ENCODE peak calls at places on chromosomes 12 and 14, in eight cellular contexts. One of them, this sample, is unnamed.

GRCh38 chr12:45168976-45169375 is 46.9 kb upstream of the ANO6 start:
- DNase-seq in cardiac muscle cell: no peak
- DNase-seq in pons: no peak
- DNase-seq in hippocampal formation: no peak
- DNase-seq in RPMI7951: no peak
- DNase-seq in activated naive CD8-positive, alpha-beta T cell treated with anti-CD3 and anti-CD28 coated beads, Interleukin-2, amount 50 U/mL, for 24 hours: no peak
- DNase-seq in islet precursor cell: no peak
- DNase-seq in dorsolateral prefrontal cortex: no peak
- DNase-seq in this sample: no peak

GRCh38 chr14:23561873-23562821 is 5.4 kb downstream of the AP1G2 start:
- DNase-seq in cardiac muscle cell: no peak
- DNase-seq in hippocampal formation: no peak
- DNase-seq in RPMI7951: peak
- DNase-seq in islet precursor cell: no peak
- DNase-seq in dorsolateral prefrontal cortex: no peak
- DNase-seq in activated naive CD8-positive, alpha-beta T cell treated with anti-CD3 and anti-CD28 coated beads, Interleukin-2, amount 50 U/mL, for 24 hours: no peak
- DNase-seq in pons: no peak
- DNase-seq in this sample: no peak

GRCh38 chr12:114799574-114800487 is 115.9 kb upstream of the TBX3 start:
- DNase-seq in islet precursor cell: peak
- DNase-seq in dorsolateral prefrontal cortex: peak
- DNase-seq in RPMI7951: peak
- DNase-seq in activated naive CD8-positive, alpha-beta T cell treated with anti-CD3 and anti-CD28 coated beads, Interleukin-2, amount 50 U/mL, for 24 hours: no peak
- DNase-seq in pons: no peak
- DNase-seq in hippocampal formation: no peak
- DNase-seq in cardiac muscle cell: peak
- DNase-seq in this sample: no peak

GRCh38 chr14:77364146-77364545 is 12.7 kb downstream of the TMED8 start:
- DNase-seq in pons: no peak
- DNase-seq in islet precursor cell: no peak
- DNase-seq in activated naive CD8-positive, alpha-beta T cell treated with anti-CD3 and anti-CD28 coated beads, Interleukin-2, amount 50 U/mL, for 24 hours: no peak
- DNase-seq in RPMI7951: no peak
- DNase-seq in cardiac muscle cell: no peak
- DNase-seq in hippocampal formation: no peak
- DNase-seq in dorsolateral prefrontal cortex: no peak
- DNase-seq in this sample: no peak

GRCh38 chr12:108235231-108235959 is 103.7 kb downstream of the CMKLR1 start:
- DNase-seq in dorsolateral prefrontal cortex: no peak
- DNase-seq in cardiac muscle cell: no peak
- DNase-seq in pons: no peak
- DNase-seq in hippocampal formation: no peak
- DNase-seq in RPMI7951: no peak
- DNase-seq in islet precursor cell: no peak
- DNase-seq in activated naive CD8-positive, alpha-beta T cell treated with anti-CD3 and anti-CD28 coated beads, Interleukin-2, amount 50 U/mL, for 24 hours: no peak
- DNase-seq in this sample: no peak

GRCh38 chr14:44783899-44784298 is 177.8 kb downstream of the KLHL28 start:
- DNase-seq in pons: no peak
- DNase-seq in activated naive CD8-positive, alpha-beta T cell treated with anti-CD3 and anti-CD28 coated beads, Interleukin-2, amount 50 U/mL, for 24 hours: no peak
- DNase-seq in hippocampal formation: no peak
- DNase-seq in dorsolateral prefrontal cortex: no peak
- DNase-seq in RPMI7951: no peak
- DNase-seq in cardiac muscle cell: no peak
- DNase-seq in islet precursor cell: no peak
- DNase-seq in this sample: no peak

GRCh38 chr12:115023898-115024297 is 339.9 kb upstream of the TBX3 start:
- DNase-seq in RPMI7951: peak
- DNase-seq in hippocampal formation: no peak
- DNase-seq in islet precursor cell: no peak
- DNase-seq in dorsolateral prefrontal cortex: no peak
- DNase-seq in pons: no peak
- DNase-seq in activated naive CD8-positive, alpha-beta T cell treated with anti-CD3 and anti-CD28 coated beads, Interleukin-2, amount 50 U/mL, for 24 hours: no peak
- DNase-seq in cardiac muscle cell: no peak
- DNase-seq in this sample: no peak

GRCh38 chr12:121811434-121812319 is 7.9 kb downstream of the SETD1B start:
- DNase-seq in pons: no peak
- DNase-seq in activated naive CD8-positive, alpha-beta T cell treated with anti-CD3 and anti-CD28 coated beads, Interleukin-2, amount 50 U/mL, for 24 hours: peak
- DNase-seq in dorsolateral prefrontal cortex: no peak
- DNase-seq in islet precursor cell: peak
- DNase-seq in cardiac muscle cell: peak
- DNase-seq in hippocampal formation: no peak
- DNase-seq in RPMI7951: peak
- DNase-seq in this sample: peak

GRCh38 chr12:58529897-58530296 is 390.4 kb downstream of the LRIG3 start:
- DNase-seq in RPMI7951: peak
- DNase-seq in dorsolateral prefrontal cortex: no peak
- DNase-seq in hippocampal formation: no peak
- DNase-seq in islet precursor cell: no peak
- DNase-seq in activated naive CD8-positive, alpha-beta T cell treated with anti-CD3 and anti-CD28 coated beads, Interleukin-2, amount 50 U/mL, for 24 hours: no peak
- DNase-seq in pons: no peak
- DNase-seq in cardiac muscle cell: no peak
- DNase-seq in this sample: no peak

GRCh38 chr12:75177997-75178396 is 31.6 kb downstream of the KCNC2 start:
- DNase-seq in activated naive CD8-positive, alpha-beta T cell treated with anti-CD3 and anti-CD28 coated beads, Interleukin-2, amount 50 U/mL, for 24 hours: no peak
- DNase-seq in islet precursor cell: no peak
- DNase-seq in pons: no peak
- DNase-seq in cardiac muscle cell: no peak
- DNase-seq in hippocampal formation: no peak
- DNase-seq in RPMI7951: peak
- DNase-seq in dorsolateral prefrontal cortex: no peak
- DNase-seq in this sample: no peak

GRCh38 chr12:51784688-51785087 is 63.8 kb downstream of the FIGNL2 start:
- DNase-seq in dorsolateral prefrontal cortex: no peak
- DNase-seq in cardiac muscle cell: no peak
- DNase-seq in islet precursor cell: no peak
- DNase-seq in RPMI7951: no peak
- DNase-seq in pons: no peak
- DNase-seq in activated naive CD8-positive, alpha-beta T cell treated with anti-CD3 and anti-CD28 coated beads, Interleukin-2, amount 50 U/mL, for 24 hours: no peak
- DNase-seq in hippocampal formation: no peak
- DNase-seq in this sample: no peak

GRCh38 chr12:91577586-91578539 is 395.2 kb upstream of the DCN start:
- DNase-seq in islet precursor cell: no peak
- DNase-seq in activated naive CD8-positive, alpha-beta T cell treated with anti-CD3 and anti-CD28 coated beads, Interleukin-2, amount 50 U/mL, for 24 hours: no peak
- DNase-seq in dorsolateral prefrontal cortex: no peak
- DNase-seq in hippocampal formation: peak
- DNase-seq in pons: peak
- DNase-seq in cardiac muscle cell: peak
- DNase-seq in RPMI7951: peak
- DNase-seq in this sample: no peak

GRCh38 chr14:105853907-105854599 is 327.7 kb downstream of the TMEM121 start:
- DNase-seq in hippocampal formation: no peak
- DNase-seq in islet precursor cell: peak
- DNase-seq in cardiac muscle cell: no peak
- DNase-seq in dorsolateral prefrontal cortex: no peak
- DNase-seq in RPMI7951: no peak
- DNase-seq in activated naive CD8-positive, alpha-beta T cell treated with anti-CD3 and anti-CD28 coated beads, Interleukin-2, amount 50 U/mL, for 24 hours: no peak
- DNase-seq in pons: no peak
- DNase-seq in this sample: no peak

GRCh38 chr12:48765753-48766162 is 23.1 kb downstream of the ADCY6 start:
- DNase-seq in activated naive CD8-positive, alpha-beta T cell treated with anti-CD3 and anti-CD28 coated beads, Interleukin-2, amount 50 U/mL, for 24 hours: peak
- DNase-seq in islet precursor cell: no peak
- DNase-seq in cardiac muscle cell: no peak
- DNase-seq in dorsolateral prefrontal cortex: no peak
- DNase-seq in hippocampal formation: no peak
- DNase-seq in RPMI7951: peak
- DNase-seq in pons: no peak
- DNase-seq in this sample: no peak

GRCh38 chr12:100156731-100157426 is 14.2 kb upstream of the BLTP3B start:
- DNase-seq in dorsolateral prefrontal cortex: no peak
- DNase-seq in cardiac muscle cell: peak
- DNase-seq in hippocampal formation: no peak
- DNase-seq in pons: no peak
- DNase-seq in activated naive CD8-positive, alpha-beta T cell treated with anti-CD3 and anti-CD28 coated beads, Interleukin-2, amount 50 U/mL, for 24 hours: no peak
- DNase-seq in islet precursor cell: no peak
- DNase-seq in RPMI7951: no peak
- DNase-seq in this sample: no peak

GRCh38 chr14:99904506-99904905 is 111.3 kb downstream of the EML1 start:
- DNase-seq in RPMI7951: no peak
- DNase-seq in activated naive CD8-positive, alpha-beta T cell treated with anti-CD3 and anti-CD28 coated beads, Interleukin-2, amount 50 U/mL, for 24 hours: no peak
- DNase-seq in dorsolateral prefrontal cortex: no peak
- DNase-seq in islet precursor cell: no peak
- DNase-seq in pons: no peak
- DNase-seq in cardiac muscle cell: no peak
- DNase-seq in hippocampal formation: no peak
- DNase-seq in this sample: no peak

GRCh38 chr14:72606879-72607278 is 287.0 kb downstream of the DPF3 start:
- DNase-seq in hippocampal formation: no peak
- DNase-seq in islet precursor cell: no peak
- DNase-seq in pons: no peak
- DNase-seq in activated naive CD8-positive, alpha-beta T cell treated with anti-CD3 and anti-CD28 coated beads, Interleukin-2, amount 50 U/mL, for 24 hours: no peak
- DNase-seq in RPMI7951: no peak
- DNase-seq in dorsolateral prefrontal cortex: no peak
- DNase-seq in cardiac muscle cell: no peak
- DNase-seq in this sample: no peak

GRCh38 chr14:100350283-100350926 is 27.3 kb downstream of the SLC25A47 start:
- DNase-seq in cardiac muscle cell: no peak
- DNase-seq in dorsolateral prefrontal cortex: no peak
- DNase-seq in activated naive CD8-positive, alpha-beta T cell treated with anti-CD3 and anti-CD28 coated beads, Interleukin-2, amount 50 U/mL, for 24 hours: no peak
- DNase-seq in islet precursor cell: peak
- DNase-seq in hippocampal formation: no peak
- DNase-seq in pons: peak
- DNase-seq in RPMI7951: no peak
- DNase-seq in this sample: no peak

GRCh38 chr14:95318870-95319311 is 817 bp downstream of the CLMN start:
- DNase-seq in islet precursor cell: no peak
- DNase-seq in hippocampal formation: no peak
- DNase-seq in cardiac muscle cell: no peak
- DNase-seq in activated naive CD8-positive, alpha-beta T cell treated with anti-CD3 and anti-CD28 coated beads, Interleukin-2, amount 50 U/mL, for 24 hours: no peak
- DNase-seq in dorsolateral prefrontal cortex: no peak
- DNase-seq in RPMI7951: no peak
- DNase-seq in pons: no peak
- DNase-seq in this sample: no peak

GRCh38 chr14:95121911-95122696 is 35.2 kb downstream of the DICER1 start:
- DNase-seq in islet precursor cell: no peak
- DNase-seq in activated naive CD8-positive, alpha-beta T cell treated with anti-CD3 and anti-CD28 coated beads, Interleukin-2, amount 50 U/mL, for 24 hours: no peak
- DNase-seq in hippocampal formation: no peak
- DNase-seq in cardiac muscle cell: no peak
- DNase-seq in RPMI7951: peak
- DNase-seq in pons: no peak
- DNase-seq in dorsolateral prefrontal cortex: no peak
- DNase-seq in this sample: no peak

GRCh38 chr14:99098199-99098598 is 173.8 kb downstream of the BCL11B start:
- DNase-seq in islet precursor cell: no peak
- DNase-seq in cardiac muscle cell: no peak
- DNase-seq in RPMI7951: no peak
- DNase-seq in hippocampal formation: no peak
- DNase-seq in dorsolateral prefrontal cortex: no peak
- DNase-seq in activated naive CD8-positive, alpha-beta T cell treated with anti-CD3 and anti-CD28 coated beads, Interleukin-2, amount 50 U/mL, for 24 hours: no peak
- DNase-seq in pons: no peak
- DNase-seq in this sample: no peak

GRCh38 chr14:105891631-105892452 is 365.5 kb downstream of the TMEM121 start:
- DNase-seq in dorsolateral prefrontal cortex: peak
- DNase-seq in hippocampal formation: no peak
- DNase-seq in islet precursor cell: peak
- DNase-seq in RPMI7951: no peak
- DNase-seq in cardiac muscle cell: no peak
- DNase-seq in pons: no peak
- DNase-seq in activated naive CD8-positive, alpha-beta T cell treated with anti-CD3 and anti-CD28 coated beads, Interleukin-2, amount 50 U/mL, for 24 hours: no peak
- DNase-seq in this sample: no peak

GRCh38 chr14:73943083-73943482 is 6.8 kb downstream of the FAM161B start:
- DNase-seq in cardiac muscle cell: no peak
- DNase-seq in islet precursor cell: no peak
- DNase-seq in pons: peak
- DNase-seq in activated naive CD8-positive, alpha-beta T cell treated with anti-CD3 and anti-CD28 coated beads, Interleukin-2, amount 50 U/mL, for 24 hours: no peak
- DNase-seq in dorsolateral prefrontal cortex: no peak
- DNase-seq in RPMI7951: peak
- DNase-seq in hippocampal formation: no peak
- DNase-seq in this sample: no peak

GRCh38 chr12:101018540-101018939 is 191.5 kb downstream of the SLC5A8 start:
- DNase-seq in activated naive CD8-positive, alpha-beta T cell treated with anti-CD3 and anti-CD28 coated beads, Interleukin-2, amount 50 U/mL, for 24 hours: no peak
- DNase-seq in pons: no peak
- DNase-seq in hippocampal formation: no peak
- DNase-seq in cardiac muscle cell: no peak
- DNase-seq in islet precursor cell: peak
- DNase-seq in RPMI7951: peak
- DNase-seq in dorsolateral prefrontal cortex: no peak
- DNase-seq in this sample: no peak

GRCh38 chr12:132568826-132569480 is 41.4 kb downstream of the LRCOL1 start:
- DNase-seq in RPMI7951: no peak
- DNase-seq in islet precursor cell: no peak
- DNase-seq in dorsolateral prefrontal cortex: no peak
- DNase-seq in pons: no peak
- DNase-seq in hippocampal formation: no peak
- DNase-seq in cardiac muscle cell: no peak
- DNase-seq in activated naive CD8-positive, alpha-beta T cell treated with anti-CD3 and anti-CD28 coated beads, Interleukin-2, amount 50 U/mL, for 24 hours: no peak
- DNase-seq in this sample: no peak

GRCh38 chr12:49251357-49251756 is 13.5 kb upstream of the TUBA1C start:
- DNase-seq in activated naive CD8-positive, alpha-beta T cell treated with anti-CD3 and anti-CD28 coated beads, Interleukin-2, amount 50 U/mL, for 24 hours: no peak
- DNase-seq in pons: no peak
- DNase-seq in RPMI7951: no peak
- DNase-seq in cardiac muscle cell: no peak
- DNase-seq in islet precursor cell: no peak
- DNase-seq in hippocampal formation: no peak
- DNase-seq in dorsolateral prefrontal cortex: no peak
- DNase-seq in this sample: no peak

GRCh38 chr12:92059976-92060375 is 85.7 kb downstream of the BTG1 start:
- DNase-seq in cardiac muscle cell: no peak
- DNase-seq in pons: no peak
- DNase-seq in activated naive CD8-positive, alpha-beta T cell treated with anti-CD3 and anti-CD28 coated beads, Interleukin-2, amount 50 U/mL, for 24 hours: no peak
- DNase-seq in islet precursor cell: no peak
- DNase-seq in RPMI7951: peak
- DNase-seq in hippocampal formation: no peak
- DNase-seq in dorsolateral prefrontal cortex: no peak
- DNase-seq in this sample: no peak